ENCODE peak calls at places on chromosomes 7 and 10, in five cellular contexts. A is stimulated activated CD4-positive, alpha-beta T cell treated with anti-CD3 and anti-CD28 coated beads, Interleukin-1b, Interleukin-23, amount 100 ng/mL, for 48 hours; B is Calu3; K is amygdala; T is non-pigmented ciliary epithelial cell. N is an unnamed sample.

GRCh38 chr10:29048506-29048905 is 240.4 kb upstream of the LYZL1 start:
- DNase-seq in K (no peak), A (no peak), B (no peak), T (no peak), N (no peak)

GRCh38 chr10:72134785-72135765 is 46.7 kb upstream of the SPOCK2 start:
- DNase-seq in B (no peak), K (no peak), T (no peak), A (no peak), N (no peak)

GRCh38 chr7:74709880-74710671 is 52.6 kb downstream of the GTF2I start:
- DNase-seq in A (no peak), B (no peak), T (no peak), K (no peak), N (no peak)

GRCh38 chr10:15416034-15416433 is 44.9 kb upstream of the FAM171A1 start:
- DNase-seq in A (no peak), T (no peak), B (no peak), K (no peak), N (no peak)

GRCh38 chr10:30737931-30738391 is 108.4 kb upstream of the LYZL2 start:
- DNase-seq in T (no peak), K (no peak), B (no peak), A (no peak), N (no peak)

GRCh38 chr10:67976292-67977245 is 92.1 kb downstream of the SIRT1 start:
- DNase-seq in T (no peak), B (no peak), A (no peak), K (no peak), N (no peak)

GRCh38 chr7:81433692-81434331 is 336.0 kb downstream of the HGF start:
- DNase-seq in T (no peak), K (no peak), B (no peak), A (no peak), N (no peak)

GRCh38 chr10:74227697-74228424 is 76.8 kb downstream of the ADK start:
- DNase-seq in T (peak), A (no peak), K (no peak), B (no peak), N (no peak)

GRCh38 chr10:51159841-51160240 is 85.6 kb downstream of the PRKG1 start:
- DNase-seq in T (peak), B (no peak), K (no peak), A (no peak), N (no peak)

GRCh38 chr7:116236020-116236630 is 25.8 kb downstream of the TES start:
- DNase-seq in K (no peak), T (no peak), A (no peak), B (peak), N (no peak)

GRCh38 chr7:151945224-151945623 is 11.0 kb upstream of the GALNTL5 start:
- DNase-seq in K (no peak), B (no peak), T (no peak), A (no peak), N (no peak)

GRCh38 chr10:22598488-22598887 is 115.9 kb downstream of the PIP4K2A start:
- DNase-seq in A (no peak), B (no peak), T (no peak), K (no peak), N (no peak)

GRCh38 chr10:132397671-132398565 is 918 bp downstream of the PWWP2B start:
- DNase-seq in K (no peak), B (peak), A (peak), T (no peak), N (no peak)

GRCh38 chr7:134954197-134955082 is 31.9 kb upstream of the AGBL3 start:
- DNase-seq in A (no peak), K (no peak), B (no peak), T (no peak), N (no peak)

GRCh38 chr7:101232141-101232821 is 5.3 kb downstream of the CLDN15 start:
- DNase-seq in T (no peak), K (no peak), B (peak), A (no peak), N (no peak)

N was measured in activated T-helper 2 cell treated with anti-CD3 and anti-CD28 coated beads, Interferon-gamma antibody, Interleukin-2, Interleukin-4, amounts not matched to agents 10 μg/mL and 5 μg/mL and 100 μg/mL, durations not matched to agents 14 hours and 24 hours and 36 hours.